ENCODE peak calls at places on chromosomes 2 and 18, in five cellular contexts. R, T, M, Q and S are unnamed samples.

GRCh38 chr2:216606551-216607527 is 26.4 kb upstream of the IGFBP2 start:
- DNase-seq in T (no peak), R (no peak), M (no peak), Q (no peak), S (no peak)

GRCh38 chr2:116988303-116988702 is 826.2 kb upstream of the DDX18 start:
- DNase-seq in R (no peak), T (no peak), M (no peak), Q (no peak), S (no peak)

GRCh38 chr2:178123163-178123562 is 10.9 kb downstream of the RBM45 start:
- DNase-seq in M (no peak), T (no peak), R (no peak), Q (no peak), S (no peak)

GRCh38 chr18:9191658-9192256 is 55.2 kb downstream of the ANKRD12 start:
- DNase-seq in Q (no peak), M (no peak), T (no peak), R (no peak), S (no peak)

GRCh38 chr2:158969162-158969716 is 799 bp downstream of the TANC1 start:
- DNase-seq in Q (no peak), T (peak), M (no peak), R (no peak), S (no peak)

GRCh38 chr2:182447843-182448242 is 21.0 kb upstream of the PDE1A start:
- DNase-seq in R (no peak), M (no peak), T (no peak), Q (no peak), S (no peak)

GRCh38 chr2:237281900-237282306 is 132.1 kb downstream of the COL6A3 start:
- DNase-seq in M (no peak), Q (no peak), T (no peak), R (no peak), S (no peak)

GRCh38 chr18:50880108-50880465 is 1.2 kb downstream of the ME2 start:
- DNase-seq in M (no peak), Q (no peak), R (no peak), T (no peak), S (no peak)

GRCh38 chr2:171227066-171227782 is 66.5 kb upstream of the TLK1 start:
- DNase-seq in M (no peak), T (no peak), R (no peak), Q (no peak), S (no peak)

GRCh38 chr2:27356056-27356381 is 545 bp downstream of the GTF3C2 start:
- DNase-seq in M (peak), Q (no peak), T (peak), R (peak), S (no peak)

DNA sequence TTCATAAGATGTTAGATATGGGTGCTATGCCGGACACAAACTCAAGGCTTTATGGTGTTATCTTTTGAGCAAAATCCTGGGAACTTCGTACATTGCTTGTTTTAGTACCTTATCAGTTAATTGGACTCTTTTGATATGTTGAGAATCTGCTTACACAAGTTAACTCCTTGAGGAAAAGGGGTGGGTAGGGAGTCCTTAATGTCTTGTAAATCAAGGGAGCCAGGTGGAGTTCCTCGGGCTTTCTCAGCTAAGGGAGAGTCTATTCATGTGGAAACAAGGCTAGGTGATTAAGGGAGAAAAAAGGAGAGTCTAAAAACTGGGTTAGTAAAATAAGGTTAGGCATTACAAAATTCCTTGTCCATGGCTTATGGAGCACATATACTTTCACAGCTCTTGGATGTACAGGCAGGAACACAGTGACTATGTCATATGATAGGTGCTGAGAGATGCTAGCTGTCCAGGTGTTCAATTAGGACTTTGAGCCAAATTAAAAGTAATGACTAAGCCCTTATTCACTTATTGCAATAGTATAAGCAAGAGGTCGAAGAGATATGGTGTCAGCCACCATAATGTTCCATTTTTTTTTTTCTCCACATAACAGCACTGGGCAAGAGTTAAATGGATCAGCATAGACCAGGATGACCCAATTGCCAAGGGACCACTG is 59.5 kb upstream of the DYNAP start:
- DNase-seq in M (no peak), Q (peak), T (no peak), R (no peak), S (no peak)
- TF ChIP-seq POLR2AphosphoS5 in M (no peak), Q (no peak), T (no peak), R (no peak), S (no peak)

DNA sequence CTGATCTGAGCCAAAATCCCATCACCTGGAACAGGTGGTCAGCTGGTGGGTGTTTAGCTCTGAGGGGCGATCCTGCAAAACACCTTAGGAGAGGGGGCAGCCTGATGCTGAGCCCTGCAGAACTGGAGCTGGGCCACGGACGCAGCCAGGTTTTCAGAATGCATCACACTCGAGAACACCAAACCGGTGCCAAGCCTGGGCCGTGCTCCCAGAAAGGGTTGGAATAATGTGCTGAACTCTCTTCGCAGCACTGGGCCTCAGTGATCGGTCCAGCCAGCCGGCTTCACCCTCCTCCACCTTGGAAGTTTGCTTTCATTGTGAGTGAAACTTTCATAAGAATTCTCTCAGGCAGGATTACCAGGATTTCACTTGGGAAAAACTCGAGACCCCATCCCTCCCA is 56.5 kb upstream of the TTC39C start:
- DNase-seq in M (peak), R (peak), T (no peak), Q (no peak), S (no peak)
- TF ChIP-seq POLR2AphosphoS5 in M (no peak), R (no peak), T (no peak), Q (no peak), S (no peak)

DNA sequence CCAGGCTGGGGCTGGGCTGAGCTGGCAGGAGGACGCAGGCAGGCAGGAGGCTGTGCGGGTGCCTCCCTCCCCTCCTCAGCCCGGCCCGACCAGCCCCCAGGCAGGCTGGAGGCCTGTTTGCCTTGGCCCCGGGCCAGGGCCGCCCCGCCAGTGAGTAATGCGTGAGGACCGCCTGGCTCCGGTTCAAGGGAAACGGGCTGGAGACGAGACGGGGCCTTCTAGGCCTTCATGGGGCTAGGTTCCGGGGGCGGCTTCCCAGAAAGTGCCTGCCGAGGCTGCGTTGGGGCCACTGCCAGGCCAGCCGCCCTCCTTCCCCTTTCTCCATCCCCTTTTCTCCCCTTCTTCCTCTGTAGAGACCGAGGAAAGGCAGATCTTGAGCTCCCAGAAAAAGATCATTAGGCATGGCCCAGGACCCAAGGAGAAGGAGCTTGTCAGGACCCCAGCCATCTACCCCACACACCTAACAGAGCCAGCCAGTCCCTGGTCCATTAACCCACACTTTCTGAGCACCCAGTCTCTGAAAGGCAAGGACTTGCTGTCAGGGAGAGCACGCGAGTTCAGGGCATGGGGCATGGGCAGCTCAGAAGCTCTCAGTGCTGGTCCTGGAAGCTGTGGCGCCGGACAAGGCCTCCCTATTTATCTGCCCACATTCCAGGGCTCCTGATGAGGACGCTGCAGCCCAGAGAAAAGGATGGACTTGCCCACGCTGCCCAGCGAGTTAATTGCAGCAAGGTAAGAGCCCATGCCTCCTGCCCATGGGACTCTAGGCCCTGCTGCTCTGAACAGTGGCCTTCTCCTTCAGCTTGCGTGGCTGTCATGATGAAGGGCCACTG is 48.5 kb downstream of the SMAD7 start:
- DNase-seq in M (no peak), R (peak), T (peak), Q (no peak), S (no peak)
- TF ChIP-seq POLR2AphosphoS5 in M (peak), R (peak), T (peak), Q (no peak), S (no peak)

DNA sequence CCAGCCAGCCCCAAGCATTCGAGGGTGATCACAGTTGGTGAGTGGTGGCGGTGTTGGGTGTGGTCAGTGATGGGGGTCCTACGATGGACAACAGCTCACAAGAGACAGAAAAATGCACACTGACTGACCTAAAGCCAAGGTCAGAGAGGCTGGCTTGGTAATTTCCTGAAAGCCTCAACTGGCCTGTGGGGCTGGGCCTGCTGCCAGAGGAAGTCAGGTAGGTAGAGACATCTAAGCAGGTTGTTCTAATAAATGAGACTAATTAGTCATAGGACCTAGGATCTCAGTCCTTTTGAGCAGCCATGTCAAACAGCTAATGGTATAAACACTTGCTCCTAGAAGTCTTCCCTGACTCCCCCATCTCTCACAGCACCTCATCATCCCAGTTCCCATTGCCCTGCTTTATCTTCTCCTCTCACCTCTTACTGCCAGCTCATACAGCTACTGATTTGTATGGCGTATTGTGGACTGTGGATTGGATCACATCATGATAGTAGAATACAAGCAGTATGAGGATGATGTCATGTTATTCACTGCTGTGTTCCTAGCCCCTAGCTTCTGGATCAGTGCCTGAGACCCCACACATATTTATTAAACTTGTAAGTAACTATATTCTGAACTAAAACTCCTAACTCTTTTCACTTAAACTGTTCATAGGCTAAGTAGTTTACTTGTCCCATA is 262.9 kb upstream of the KLHL29 start:
- DNase-seq in T (no peak), Q (no peak), R (no peak), M (no peak), S (no peak)
- TF ChIP-seq POLR2AphosphoS5 in T (no peak), Q (no peak), R (no peak), M (no peak), S (no peak)

GRCh38 chr18:26656401-26656943 is 108.1 kb upstream of the KCTD1 start:
- DNase-seq in T (peak), R (no peak), Q (no peak), M (no peak), S (no peak)
- TF ChIP-seq POLR2AphosphoS5 in T (no peak), R (no peak), Q (no peak), M (no peak), S (no peak)

GRCh38 chr2:113157108-113157896 is 16.5 kb upstream of the PSD4 start:
- DNase-seq in T (no peak), M (no peak), R (peak), Q (no peak), S (no peak)
- TF ChIP-seq POLR2AphosphoS5 in T (no peak), M (no peak), R (no peak), Q (no peak), S (no peak)